ENCODE peak calls at places on chromosome 17, in eight cellular contexts. Y is epithelial cell of proximal tubule, W is cardiac muscle cell, M is adrenal gland, S is transverse colon, V is fibroblast of villous mesenchyme, Q is GM23338, O is IMR-90. D is an unnamed sample.

GRCh38 chr17:10197362-10197720 is 1.1 kb downstream of the GAS7 start:
- DNase-seq in W (no peak), V (no peak), Y (no peak), Q (no peak), S (no peak), O (no peak), M (no peak), D (no peak)

GRCh38 chr17:17806035-17806434 is 30.8 kb downstream of the SREBF1 start:
- DNase-seq in S (no peak), Q (no peak), W (no peak), V (no peak), M (no peak), O (no peak), Y (no peak), D (no peak)

GRCh38 chr17:14522795-14523387 is 222.0 kb downstream of the HS3ST3B1 start:
- DNase-seq in W (no peak), O (no peak), M (no peak), V (no peak), S (no peak), Q (no peak), Y (no peak), D (no peak)

GRCh38 chr17:16872836-16873653 is 98.9 kb downstream of the TNFRSF13B start:
- DNase-seq in W (peak), Y (no peak), O (no peak), V (peak), M (peak), S (peak), Q (peak), D (peak)

GRCh38 chr17:37642706-37643105 is 540 bp downstream of the DDX52 start:
- DNase-seq in O (peak), Q (no peak), S (no peak), M (no peak), Y (no peak), W (peak), V (peak), D (peak)

GRCh38 chr17:4703330-4703691 is 626 bp downstream of the PELP1 start:
- DNase-seq in M (no peak), V (no peak), O (peak), Q (no peak), W (no peak), S (no peak), Y (no peak), D (no peak)

GRCh38 chr17:45579529-45580495 is 89.3 kb upstream of the PLEKHM1 start:
- DNase-seq in V (no peak), Y (no peak), O (no peak), Q (peak), S (peak), W (no peak), M (no peak), D (peak)

GRCh38 chr17:27396045-27396444 is 60.2 kb upstream of the KSR1 start:
- DNase-seq in O (no peak), V (no peak), S (no peak), M (no peak), W (no peak), Y (no peak), Q (no peak), D (no peak)

GRCh38 chr17:50557265-50558029 is 3.1 kb upstream of the CACNA1G start:
- DNase-seq in O (no peak), M (no peak), Y (no peak), S (no peak), V (no peak), W (no peak), Q (no peak), D (no peak)

GRCh38 chr17:80263253-80264047 is 2.8 kb downstream of the RNF213 start:
- DNase-seq in Y (peak), Q (peak), W (peak), S (peak), M (peak), V (peak), O (peak), D (peak)

GRCh38 chr17:80261895-80262279 is 1.2 kb downstream of the RNF213 start:
- DNase-seq in S (no peak), Q (no peak), O (no peak), Y (no peak), V (no peak), M (no peak), W (no peak), D (peak)

GRCh38 chr17:80262291-80262690 is 1.6 kb downstream of the RNF213 start:
- DNase-seq in Q (no peak), V (peak), S (no peak), W (no peak), Y (no peak), O (no peak), M (no peak), D (peak)

GRCh38 chr17:80264048-80264792 is 3.6 kb downstream of the RNF213 start:
- DNase-seq in Y (no peak), V (no peak), Q (no peak), W (no peak), S (peak), M (no peak), O (no peak), D (peak)

DNA sequence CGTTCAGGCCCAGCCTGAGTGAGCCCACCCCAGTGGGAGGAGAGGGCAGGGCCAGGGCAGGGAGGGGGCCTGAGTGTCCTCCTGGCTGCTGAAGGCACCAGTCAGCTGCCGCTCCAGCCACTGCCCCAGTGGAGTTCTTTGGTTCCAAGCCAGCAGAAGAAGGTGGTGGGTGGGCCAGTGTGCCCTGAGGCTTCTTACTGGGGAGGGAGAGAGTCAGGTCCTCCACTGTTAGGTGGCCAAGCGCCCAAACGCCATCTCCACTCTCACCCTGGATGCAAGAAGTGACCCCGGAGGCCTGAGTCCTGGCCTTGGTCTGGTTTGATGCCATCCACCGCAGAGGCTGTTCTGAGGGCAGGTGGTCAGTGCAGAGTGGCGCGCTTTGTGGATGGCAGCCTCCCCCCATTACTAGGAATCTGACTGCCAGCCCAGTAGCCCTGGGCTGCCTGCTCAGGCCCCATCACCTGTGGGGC is 2.2 kb downstream of the RNF213 start:
- DNase-seq in Q (no peak), O (no peak), W (no peak), M (peak), S (no peak), Y (no peak), V (no peak), D (peak)
- H3K4me3 ChIP-seq in Q (no peak), O (no peak), W (no peak), M (no peak), S (no peak), Y (peak), V (peak), D (no peak)

GRCh38 chr17:41865596-41865893 is 322 bp upstream of the KLHL11 start:
- DNase-seq in Q (no peak), M (no peak), V (no peak), W (no peak), O (no peak), Y (peak), S (no peak), D (no peak)
- H3K4me3 ChIP-seq in Q (peak), M (no peak), V (peak), W (peak), O (peak), Y (peak), S (no peak), D (peak)

GRCh38 chr17:59329558-59330313 is 1.7 kb upstream of the YPEL2 start:
- DNase-seq in Y (peak), M (peak), S (peak), Q (peak), V (peak), W (peak), O (peak), D (peak)
- H3K4me3 ChIP-seq in Y (no peak), M (no peak), S (no peak), Q (no peak), V (no peak), W (no peak), O (no peak), D (no peak)

GRCh38 chr17:1907216-1907631 is 77.4 kb downstream of the RPA1 start:
- DNase-seq in V (no peak), O (no peak), S (no peak), W (no peak), Y (no peak), Q (no peak), M (no peak), D (no peak)

GRCh38 chr17:1908699-1909309 is 79.0 kb downstream of the RPA1 start:
- DNase-seq in Q (peak), S (peak), Y (peak), O (peak), V (peak), M (peak), W (peak), D (peak)

GRCh38 chr17:1906622-1907021 is 76.8 kb downstream of the RPA1 start:
- DNase-seq in O (no peak), Y (no peak), Q (peak), W (peak), M (no peak), S (no peak), V (peak), D (no peak)

GRCh38 chr17:1909985-1910384 is 80.2 kb downstream of the RPA1 start:
- DNase-seq in O (no peak), Q (no peak), V (no peak), S (no peak), M (no peak), W (no peak), Y (no peak), D (no peak)

GRCh38 chr17:1907818-1908698 is 78.3 kb downstream of the RPA1 start:
- DNase-seq in O (peak), S (no peak), Y (no peak), Q (peak), M (no peak), W (peak), V (peak), D (peak)
- H3K4me3 ChIP-seq in O (no peak), S (no peak), Y (peak), Q (peak), M (no peak), W (peak), V (peak), D (peak)

GRCh38 chr17:48574523-48575065 is 3.6 kb downstream of the HOXB4 start:
- DNase-seq in V (no peak), S (no peak), W (no peak), Q (no peak), Y (no peak), M (no peak), O (no peak), D (no peak)

GRCh38 chr17:48571024-48571818 is 6.9 kb downstream of the HOXB4 start:
- DNase-seq in W (no peak), O (peak), M (no peak), Q (no peak), V (no peak), S (no peak), Y (no peak), D (peak)

GRCh38 chr17:48570325-48571023 is 7.7 kb downstream of the HOXB4 start:
- DNase-seq in Y (no peak), W (no peak), Q (no peak), V (no peak), M (no peak), O (peak), S (no peak), D (peak)

GRCh38 chr17:48569676-48570324 is 8.3 kb downstream of the HOXB4 start:
- DNase-seq in W (no peak), V (no peak), M (no peak), Q (no peak), S (no peak), O (peak), Y (no peak), D (no peak)

DNA sequence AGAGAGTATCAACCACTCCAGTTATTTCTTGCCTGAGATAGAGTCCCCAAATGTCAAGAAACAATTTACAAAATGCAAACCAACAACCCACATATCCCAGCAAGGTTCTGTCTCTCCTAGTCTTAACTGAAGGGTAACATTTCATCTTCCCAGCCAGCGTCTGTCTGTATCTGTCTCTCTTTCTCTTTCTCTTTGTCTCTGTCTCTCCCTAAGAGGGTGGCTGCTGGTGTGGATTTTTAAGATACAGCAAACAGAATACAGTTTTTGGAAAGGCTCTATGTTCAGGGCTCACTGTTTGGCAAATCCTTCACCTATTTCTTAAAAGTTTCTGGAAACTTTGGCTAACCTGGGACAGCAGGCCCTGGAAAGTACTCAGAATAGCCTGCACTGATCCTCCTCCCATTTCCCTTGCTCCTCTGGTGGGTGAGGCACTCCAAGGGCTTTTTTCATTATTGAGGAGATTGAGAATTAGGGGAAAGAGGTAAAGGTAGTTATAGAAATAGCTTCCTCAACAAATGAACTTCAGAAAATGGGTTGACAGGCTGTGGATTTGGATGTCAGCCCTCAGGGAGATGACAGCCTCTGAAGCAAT is 6.2 kb downstream of the HOXB4 start:
- DNase-seq in Y (no peak), O (no peak), Q (no peak), V (no peak), S (no peak), W (no peak), M (no peak), D (no peak)
- H3K4me3 ChIP-seq in Y (peak), O (peak), Q (no peak), V (no peak), S (no peak), W (no peak), M (no peak), D (no peak)

GRCh38 chr17:20092973-20093626 is 83.9 kb downstream of the SPECC1 start:
- DNase-seq in S (no peak), M (peak), O (no peak), Q (peak), Y (no peak), V (no peak), W (no peak), D (no peak)

GRCh38 chr17:20094777-20095176 is 85.6 kb downstream of the SPECC1 start:
- DNase-seq in Y (no peak), O (no peak), V (no peak), S (no peak), W (no peak), Q (no peak), M (peak), D (no peak)

GRCh38 chr17:20097362-20097761 is 88.2 kb downstream of the SPECC1 start:
- DNase-seq in Y (no peak), M (peak), S (no peak), W (no peak), O (no peak), Q (no peak), V (no peak), D (no peak)

GRCh38 chr17:20096430-20096829 is 87.3 kb downstream of the SPECC1 start:
- DNase-seq in Y (no peak), Q (no peak), S (no peak), V (no peak), O (no peak), W (no peak), M (peak), D (no peak)

DNA sequence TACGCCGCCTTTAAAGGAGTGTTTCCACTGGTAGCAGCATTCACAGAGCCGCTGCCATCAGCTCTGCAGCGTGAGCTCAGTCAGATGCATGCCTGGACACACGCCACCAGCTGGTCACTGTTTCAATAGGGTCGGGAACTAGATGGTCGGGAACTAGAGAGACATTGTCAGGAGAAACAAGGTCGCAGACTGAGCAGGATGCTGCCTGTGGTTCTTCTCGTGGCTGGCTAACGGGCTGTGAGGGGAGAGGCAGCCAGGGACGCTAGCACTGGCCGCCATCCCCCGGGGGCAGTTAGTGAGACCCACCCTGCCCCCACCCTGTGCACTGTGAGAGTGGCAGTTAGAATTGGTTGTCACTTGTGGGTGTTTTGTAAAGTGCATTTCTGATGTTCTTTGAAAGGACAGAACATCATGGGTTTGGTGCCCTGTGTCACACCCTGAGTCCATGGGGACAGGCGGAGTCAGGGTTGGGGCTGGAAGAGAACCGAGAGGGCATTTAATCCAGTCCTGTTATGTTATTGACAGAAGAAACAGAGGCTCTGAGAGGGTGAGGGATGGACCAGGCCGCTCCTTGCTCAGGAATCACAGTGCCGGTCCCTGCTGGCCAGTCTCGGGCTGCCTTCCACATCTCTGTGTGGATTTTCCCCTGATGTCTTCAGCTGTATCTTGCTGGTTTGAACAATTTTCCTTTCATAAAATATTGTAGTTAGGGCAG is 86.4 kb downstream of the SPECC1 start:
- DNase-seq in S (peak), O (peak), Y (no peak), W (peak), Q (peak), M (peak), V (peak), D (peak)
- H3K4me3 ChIP-seq in S (no peak), O (no peak), Y (no peak), W (no peak), Q (no peak), M (no peak), V (no peak), D (no peak)

D was measured in H7.